ENCODE peak calls at places on chromosomes 1 and 21, in nine cellular contexts. E is HTR-8/SVneo; M is NCI-H1105; W is CD8-positive, alpha-beta memory T cell; Z is H54; X is stimulated activated CD4-positive, alpha-beta T cell treated with anti-CD3 and anti-CD28 coated beads, Interleukin-12 subunit alpha, Interleukin-12 subunit beta, amount 100 ng/mL, for 4 hours; L is lower leg skin; S is germinal center; G is Ammon's horn. N is an unnamed sample.

GRCh38 chr1:201538618-201539551 is at the start of gene NAV1:
- DNase-seq in E (no peak), S (peak; percentile 33), M (peak; percentile 70), Z (peak; percentile 74), X (peak; percentile 4), L (peak; percentile 52), W (no peak), G (peak; percentile 71), N (peak; percentile 83)

GRCh38 chr1:47725732-47726495 is 271.3 kb downstream of the TRABD2B start:
- DNase-seq in M (peak; percentile 81), W (peak; percentile 36), G (peak; percentile 90), S (peak; percentile 71), Z (peak; percentile 79), X (peak; percentile 62), E (peak; percentile 75), L (peak; percentile 72), N (no peak)

GRCh38 chr1:53409695-53410094 is 49.5 kb upstream of the DMRTB1 start:
- DNase-seq in E (no peak), L (no peak), X (no peak), S (no peak), G (no peak), W (no peak), M (no peak), Z (no peak), N (peak; percentile 48)

GRCh38 chr1:179366093-179366800 is 476 bp downstream of the AXDND1 start:
- DNase-seq in L (no peak), M (no peak), G (peak; percentile 22), S (peak; percentile 4), E (no peak), X (no peak), Z (no peak), W (no peak), N (no peak)

GRCh38 chr1:172647110-172647564 is 11.8 kb upstream of the FASLG start:
- DNase-seq in G (no peak), Z (no peak), W (peak; percentile 22), M (no peak), X (no peak), L (no peak), E (no peak), S (no peak), N (no peak)

GRCh38 chr1:111561328-111561727 is 57.9 kb upstream of the ADORA3 start:
- DNase-seq in G (no peak), W (no peak), M (no peak), E (no peak), Z (no peak), S (no peak), X (no peak), L (no peak), N (no peak)

GRCh38 chr1:14649976-14650375 is 51.5 kb downstream of the KAZN start:
- DNase-seq in L (no peak), E (no peak), W (no peak), G (no peak), M (no peak), X (no peak), S (no peak), Z (no peak), N (peak; percentile 3)

GRCh38 chr1:162942903-162943567 is 82.1 kb upstream of the CCDC190 start:
- DNase-seq in L (no peak), M (no peak), G (no peak), Z (no peak), E (no peak), W (no peak), X (no peak), S (no peak), N (no peak)

GRCh38 chr1:219805191-219805590 is 123.2 kb downstream of the SLC30A10 start:
- DNase-seq in E (no peak), G (no peak), L (no peak), M (no peak), Z (no peak), X (no peak), S (no peak), W (no peak), N (no peak)

GRCh38 chr1:190169311-190170067 is 308.2 kb downstream of the BRINP3 start:
- DNase-seq in S (no peak), L (no peak), M (no peak), W (no peak), Z (no peak), E (peak; percentile 6), G (no peak), X (no peak), N (no peak)

GRCh38 chr1:203306089-203306969 is 1.0 kb downstream of the BTG2 start:
- DNase-seq in X (peak; percentile 33), W (no peak), M (peak; percentile 85), G (peak; percentile 87), L (peak; percentile 86), Z (no peak), E (peak; percentile 82), S (no peak), N (peak; percentile 28)

GRCh38 chr21:16969636-16970035 is 543.2 kb upstream of the CXADR start:
- DNase-seq in E (no peak), X (no peak), G (no peak), M (no peak), Z (no peak), L (no peak), S (no peak), W (no peak), N (no peak)

GRCh38 chr1:222798111-222798510 is 16.7 kb upstream of the DISP1 start:
- DNase-seq in X (no peak), E (no peak), G (no peak), S (no peak), Z (no peak), L (no peak), W (no peak), M (no peak), N (no peak)

GRCh38 chr1:910311-910880 is 13.3 kb upstream of the SAMD11 start:
- DNase-seq in M (no peak), E (no peak), L (no peak), X (no peak), G (no peak), W (no peak), Z (peak; percentile 4), S (no peak), N (no peak)

GRCh38 chr1:213374369-213374768 is 323.3 kb downstream of the RPS6KC1 start:
- DNase-seq in G (peak; percentile 66), E (peak; percentile 63), L (peak; percentile 21), M (peak; percentile 77), S (peak; percentile 61), W (peak; percentile 7), X (peak; percentile 57), Z (peak; percentile 50), N (peak; percentile 26)

GRCh38 chr1:19563336-19564097 is 78.2 kb upstream of the CAPZB start:
- DNase-seq in X (no peak), G (peak; percentile 52), W (no peak), L (peak; percentile 50), M (no peak), Z (no peak), E (no peak), S (no peak), N (peak; percentile 20)

GRCh38 chr1:62175568-62176179 is 19.0 kb upstream of the L1TD1 start:
- DNase-seq in E (peak; percentile 40), W (no peak), M (peak; percentile 45), S (peak; percentile 16), X (no peak), G (peak; percentile 63), L (peak; percentile 42), Z (no peak), N (peak; percentile 29)

GRCh38 chr1:23639460-23639859 is 52.1 kb upstream of the RPL11 start:
- DNase-seq in X (no peak), Z (no peak), M (peak; percentile 50), G (no peak), S (no peak), E (no peak), L (no peak), W (no peak), N (no peak)

GRCh38 chr1:235511470-235512240 is 7.4 kb upstream of the B3GALNT2 start:
- DNase-seq in S (no peak), W (no peak), L (no peak), G (no peak), E (no peak), Z (no peak), X (no peak), M (no peak), N (no peak)

GRCh38 chr1:235397733-235398132 is 30.5 kb downstream of the TBCE start:
- DNase-seq in M (no peak), E (peak; percentile 78), W (no peak), S (no peak), X (no peak), Z (peak; percentile 59), L (no peak), G (no peak), N (peak; percentile 57)

GRCh38 chr1:32972814-32973428 is 8.3 kb upstream of the RNF19B start:
- DNase-seq in X (no peak), M (peak; percentile 82), G (peak; percentile 82), E (peak; percentile 28), S (no peak), L (no peak), Z (no peak), W (no peak), N (no peak)

GRCh38 chr1:40076895-40077312 is 20.1 kb downstream of the PPT1 start:
- DNase-seq in L (peak; percentile 32), G (no peak), M (no peak), W (no peak), E (no peak), S (no peak), Z (peak; percentile 44), X (no peak), N (no peak)

GRCh38 chr1:6459850-6460265 is 6.1 kb downstream of the TNFRSF25 start:
- DNase-seq in S (no peak), W (peak; percentile 50), X (no peak), G (no peak), Z (no peak), L (no peak), E (no peak), M (no peak), N (no peak)

GRCh38 chr1:72241397-72241796 is 40.9 kb downstream of the NEGR1 start:
- DNase-seq in E (no peak), G (no peak), X (no peak), M (no peak), L (no peak), W (no peak), Z (no peak), S (no peak), N (no peak)

GRCh38 chr1:200037904-200038644 is 10.6 kb downstream of the NR5A2 start:
- DNase-seq in Z (no peak), M (no peak), L (no peak), E (no peak), W (no peak), G (no peak), S (no peak), X (no peak), N (no peak)

GRCh38 chr1:200290010-200290685 is 119.7 kb downstream of the ZNF281 start:
- DNase-seq in W (no peak), E (no peak), M (no peak), G (no peak), L (no peak), Z (no peak), S (no peak), X (no peak), N (no peak)

GRCh38 chr1:58861510-58861909 is 77.7 kb upstream of the JUN start:
- DNase-seq in S (no peak), G (no peak), Z (no peak), E (no peak), W (no peak), M (no peak), X (no peak), L (no peak), N (no peak)

GRCh38 chr1:218414060-218414728 is 69.1 kb downstream of the TGFB2 start:
- DNase-seq in S (no peak), E (no peak), G (no peak), Z (no peak), L (no peak), W (no peak), X (no peak), M (no peak), N (no peak)

GRCh38 chr1:178724734-178725602 is at the start of gene RALGPS2:
- DNase-seq in M (peak; percentile 47), G (peak; percentile 80), E (peak; percentile 81), L (peak; percentile 15), S (peak; percentile 91), Z (peak; percentile 61), X (peak; percentile 63), W (peak; percentile 25), N (peak; percentile 37)

GRCh38 chr21:18218331-18218730 is 26.3 kb upstream of the CHODL start:
- DNase-seq in S (no peak), G (no peak), X (no peak), W (no peak), E (no peak), Z (no peak), M (no peak), L (no peak), N (no peak)

N was measured in T1000.